ENCODE peak calls at places on chromosomes 5 and 9, in four cellular contexts. One of them, this sample, is unnamed.

GRCh38 chr5:175706499-175706898 is 48.6 kb downstream of the HRH2 start:
- DNase-seq in brain microvascular endothelial cell: no peak
- DNase-seq in RWPE1: no peak
- DNase-seq in anterior cingulate cortex: no peak
- DNase-seq in this sample: no peak

GRCh38 chr5:145246961-145247744 is 588.0 kb downstream of the PRELID2 start:
- DNase-seq in brain microvascular endothelial cell: peak; percentile 45
- DNase-seq in RWPE1: peak; percentile 55
- DNase-seq in anterior cingulate cortex: no peak
- DNase-seq in this sample: peak; percentile 85

GRCh38 chr9:109037946-109038345 is 24.6 kb upstream of the CTNNAL1 start:
- DNase-seq in brain microvascular endothelial cell: no peak
- DNase-seq in RWPE1: peak; percentile 77
- DNase-seq in anterior cingulate cortex: no peak
- DNase-seq in this sample: peak; percentile 39

GRCh38 chr9:123073991-123074422 is 40.5 kb downstream of the GPR21 start:
- DNase-seq in brain microvascular endothelial cell: no peak
- DNase-seq in RWPE1: no peak
- DNase-seq in anterior cingulate cortex: no peak
- DNase-seq in this sample: no peak

GRCh38 chr5:6551287-6551954 is 81.4 kb downstream of the NSUN2 start:
- DNase-seq in brain microvascular endothelial cell: peak; percentile 10
- DNase-seq in RWPE1: no peak
- DNase-seq in anterior cingulate cortex: no peak
- DNase-seq in this sample: no peak

GRCh38 chr9:117917873-117918272 is 213.7 kb downstream of the TLR4 start:
- DNase-seq in brain microvascular endothelial cell: no peak
- DNase-seq in RWPE1: no peak
- DNase-seq in anterior cingulate cortex: no peak
- DNase-seq in this sample: peak; percentile 27

GRCh38 chr5:168798065-168799023 is 219.2 kb upstream of the PANK3 start:
- DNase-seq in brain microvascular endothelial cell: no peak
- DNase-seq in RWPE1: no peak
- DNase-seq in anterior cingulate cortex: no peak
- DNase-seq in this sample: peak; percentile 11

GRCh38 chr9:109264865-109265532 is 55.9 kb downstream of the EPB41L4B start:
- DNase-seq in brain microvascular endothelial cell: no peak
- DNase-seq in RWPE1: no peak
- DNase-seq in anterior cingulate cortex: no peak
- DNase-seq in this sample: peak; percentile 40

GRCh38 chr5:73032635-73033034 is 76.8 kb downstream of the FCHO2 start:
- DNase-seq in brain microvascular endothelial cell: no peak
- DNase-seq in RWPE1: no peak
- DNase-seq in anterior cingulate cortex: no peak
- DNase-seq in this sample: no peak